ENCODE peak calls at places on chromosomes 7 and 10, in ten cellular contexts. X is AG09309, U is neural crest cell, F is nephron progenitor cell, J is cardiac fibroblast, S is lung, V is heart left ventricle, T is lower lobe of right lung, O is pancreas, G is left ventricle myocardium inferior. D is an unnamed sample.

GRCh38 chr7:98624846-98625420 is 7.8 kb downstream of the NPTX2 start:
- DNase-seq in X (no peak), U (no peak), F (no peak), J (no peak), S (no peak), V (no peak), T (no peak), O (no peak), G (no peak), D (no peak)

GRCh38 chr7:37920619-37921339 is at the start of gene EPDR1:
- DNase-seq in X (no peak), U (peak), F (peak), J (no peak), S (peak), V (peak), T (peak), O (peak), G (peak), D (peak)

GRCh38 chr7:92685146-92686042 is 95.2 kb upstream of the FAM133B start:
- DNase-seq in X (no peak), U (no peak), F (no peak), J (no peak), S (no peak), V (no peak), T (no peak), O (no peak), G (no peak), D (no peak)

GRCh38 chr7:33130184-33130583 is 820 bp downstream of the BBS9 start:
- DNase-seq in X (no peak), U (no peak), F (no peak), J (peak), S (no peak), V (no peak), T (no peak), O (no peak), G (no peak), D (no peak)

GRCh38 chr7:98641646-98642489 is 24.8 kb downstream of the NPTX2 start:
- DNase-seq in X (no peak), U (no peak), F (peak), J (peak), S (no peak), V (no peak), T (no peak), O (no peak), G (no peak), D (peak)

GRCh38 chr7:135801045-135801693 is 52.6 kb upstream of the FAM180A start:
- DNase-seq in X (peak), U (peak), F (peak), J (peak), S (no peak), V (no peak), T (no peak), O (peak), G (no peak), D (peak)

GRCh38 chr10:69097729-69098128 is 9.8 kb downstream of the SRGN start:
- DNase-seq in X (no peak), U (no peak), F (no peak), J (peak), S (no peak), V (no peak), T (no peak), O (no peak), G (no peak), D (no peak)

GRCh38 chr10:102770108-102770482 is 26.3 kb downstream of the WBP1L start:
- DNase-seq in X (no peak), U (no peak), F (no peak), J (no peak), S (no peak), V (no peak), T (no peak), O (no peak), G (no peak), D (no peak)

GRCh38 chr7:71303566-71303965 is 171.6 kb downstream of the GALNT17 start:
- DNase-seq in X (no peak), U (no peak), F (no peak), J (no peak), S (no peak), V (no peak), T (no peak), O (no peak), G (no peak), D (no peak)

GRCh38 chr7:151392002-151392401 is 17.8 kb downstream of the WDR86 start:
- DNase-seq in X (no peak), U (no peak), F (no peak), J (no peak), S (no peak), V (no peak), T (peak), O (no peak), G (no peak), D (no peak)

GRCh38 chr7:112495820-112496462 is 15.2 kb downstream of the LSMEM1 start:
- DNase-seq in X (peak), U (no peak), F (peak), J (peak), S (no peak), V (peak), T (no peak), O (peak), G (peak), D (peak)

GRCh38 chr10:103598654-103599115 is 105.2 kb downstream of the NEURL1 start:
- DNase-seq in X (peak), U (peak), F (peak), J (peak), S (peak), V (no peak), T (no peak), O (no peak), G (no peak), D (peak)

GRCh38 chr7:28408105-28408973 is 4.0 kb upstream of the CREB5 start:
- DNase-seq in X (no peak), U (peak), F (peak), J (no peak), S (peak), V (peak), T (peak), O (no peak), G (peak), D (no peak)

GRCh38 chr10:74047871-74048270 is 50.0 kb downstream of the VCL start:
- DNase-seq in X (no peak), U (no peak), F (no peak), J (peak), S (no peak), V (no peak), T (no peak), O (no peak), G (no peak), D (no peak)

GRCh38 chr7:20799566-20800377 is 13.1 kb upstream of the SP8 start:
- DNase-seq in X (no peak), U (no peak), F (no peak), J (no peak), S (no peak), V (no peak), T (no peak), O (no peak), G (no peak), D (no peak)

GRCh38 chr10:7027913-7028808 is 382.7 kb downstream of the SFMBT2 start:
- DNase-seq in X (no peak), U (no peak), F (no peak), J (peak), S (no peak), V (no peak), T (no peak), O (no peak), G (no peak), D (no peak)

GRCh38 chr10:71623986-71624291 is 95.6 kb downstream of the C10orf105 start:
- DNase-seq in X (no peak), U (no peak), F (no peak), J (no peak), S (no peak), V (no peak), T (no peak), O (no peak), G (no peak), D (no peak)

GRCh38 chr10:130191380-130191779 is 55.2 kb downstream of the GLRX3 start:
- DNase-seq in X (no peak), U (no peak), F (no peak), J (no peak), S (no peak), V (no peak), T (no peak), O (no peak), G (no peak), D (peak)

GRCh38 chr10:104317195-104318095 is 20.8 kb downstream of the ITPRIP start:
- DNase-seq in X (peak), U (no peak), F (no peak), J (peak), S (no peak), V (no peak), T (no peak), O (no peak), G (no peak), D (no peak)

GRCh38 chr10:51602326-51602725 is 97.1 kb downstream of the CSTF2T start:
- DNase-seq in X (no peak), U (no peak), F (no peak), J (peak), S (no peak), V (no peak), T (no peak), O (no peak), G (no peak), D (no peak)

GRCh38 chr10:132206377-132206745 is 19.6 kb downstream of the DPYSL4 start:
- DNase-seq in X (no peak), U (no peak), F (no peak), J (no peak), S (no peak), V (no peak), T (no peak), O (no peak), G (no peak), D (no peak)

GRCh38 chr7:36605261-36605660 is 119.0 kb downstream of the AOAH start:
- DNase-seq in X (no peak), U (no peak), F (no peak), J (no peak), S (no peak), V (no peak), T (no peak), O (no peak), G (no peak), D (no peak)

GRCh38 chr10:132396495-132397035 is 435 bp upstream of the PWWP2B start:
- DNase-seq in X (no peak), U (peak), F (peak), J (peak), S (peak), V (peak), T (peak), O (peak), G (peak), D (peak)

GRCh38 chr10:96695366-96695765 is 24.9 kb downstream of the PIK3AP1 start:
- DNase-seq in X (no peak), U (no peak), F (no peak), J (no peak), S (no peak), V (no peak), T (no peak), O (no peak), G (no peak), D (no peak)

GRCh38 chr10:105063796-105064195 is 422.7 kb downstream of the SORCS3 start:
- DNase-seq in X (no peak), U (peak), F (peak), J (peak), S (no peak), V (peak), T (no peak), O (peak), G (peak), D (peak)

GRCh38 chr7:1362301-1362700 is 97.0 kb downstream of the MICALL2 start:
- DNase-seq in X (no peak), U (no peak), F (no peak), J (no peak), S (no peak), V (peak), T (peak), O (no peak), G (no peak), D (no peak)

GRCh38 chr7:100428967-100429636 is 529 bp upstream of the MEPCE start:
- DNase-seq in X (peak), U (peak), F (peak), J (peak), S (peak), V (peak), T (peak), O (peak), G (peak), D (peak)
- TF ChIP-seq CTCF in X (no peak), U (no peak), F (no peak), J (peak), S (no peak), V (peak), T (peak), O (no peak), G (peak), D (no peak)

GRCh38 chr7:23298885-23299769 is at the start of gene MALSU1:
- DNase-seq in X (peak), U (peak), F (peak), J (peak), S (peak), V (peak), T (peak), O (peak), G (peak), D (peak)
- TF ChIP-seq CTCF in X (no peak), U (no peak), F (no peak), J (no peak), S (no peak), V (no peak), T (no peak), O (no peak), G (no peak), D (no peak)

DNA sequence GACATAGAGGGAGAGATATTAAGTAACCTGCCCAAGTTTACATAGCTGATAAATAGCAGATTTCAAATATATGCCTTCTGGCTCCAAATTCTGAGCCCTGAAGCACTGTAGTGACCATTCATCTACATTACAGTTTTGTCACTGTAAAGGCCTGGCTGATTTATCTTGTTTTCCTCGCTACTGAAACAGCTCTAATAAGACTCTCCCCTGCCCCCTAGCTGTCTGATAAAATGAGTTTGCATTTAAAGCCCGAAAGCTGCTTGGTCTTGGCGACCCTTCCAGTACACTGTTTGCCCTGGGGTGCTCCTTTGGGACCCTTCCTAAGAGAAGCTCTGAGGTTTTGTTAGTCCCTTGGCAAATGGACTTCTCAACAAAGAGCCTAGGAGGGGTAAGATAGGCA is 59.7 kb upstream of the RAB11FIP2 start:
- DNase-seq in X (no peak), U (no peak), F (no peak), J (peak), S (no peak), V (no peak), T (no peak), O (peak), G (no peak), D (peak)
- TF ChIP-seq CTCF in X (peak), U (peak), F (no peak), J (peak), S (peak), V (peak), T (peak), O (no peak), G (peak), D (peak)

GRCh38 chr7:100195222-100195621 is 17.5 kb downstream of the STAG3 start:
- DNase-seq in X (no peak), U (no peak), F (no peak), J (no peak), S (no peak), V (no peak), T (no peak), O (no peak), G (no peak), D (no peak)

GRCh38 chr7:100192951-100193350 is 15.2 kb downstream of the STAG3 start:
- DNase-seq in X (no peak), U (no peak), F (no peak), J (no peak), S (no peak), V (no peak), T (no peak), O (no peak), G (no peak), D (no peak)

GRCh38 chr7:100191775-100192174 is 14.1 kb downstream of the STAG3 start:
- DNase-seq in X (peak), U (no peak), F (no peak), J (peak), S (no peak), V (no peak), T (no peak), O (no peak), G (no peak), D (no peak)

GRCh38 chr7:100189061-100189460 is 11.3 kb downstream of the STAG3 start:
- DNase-seq in X (no peak), U (no peak), F (no peak), J (no peak), S (no peak), V (no peak), T (no peak), O (no peak), G (no peak), D (no peak)

DNA sequence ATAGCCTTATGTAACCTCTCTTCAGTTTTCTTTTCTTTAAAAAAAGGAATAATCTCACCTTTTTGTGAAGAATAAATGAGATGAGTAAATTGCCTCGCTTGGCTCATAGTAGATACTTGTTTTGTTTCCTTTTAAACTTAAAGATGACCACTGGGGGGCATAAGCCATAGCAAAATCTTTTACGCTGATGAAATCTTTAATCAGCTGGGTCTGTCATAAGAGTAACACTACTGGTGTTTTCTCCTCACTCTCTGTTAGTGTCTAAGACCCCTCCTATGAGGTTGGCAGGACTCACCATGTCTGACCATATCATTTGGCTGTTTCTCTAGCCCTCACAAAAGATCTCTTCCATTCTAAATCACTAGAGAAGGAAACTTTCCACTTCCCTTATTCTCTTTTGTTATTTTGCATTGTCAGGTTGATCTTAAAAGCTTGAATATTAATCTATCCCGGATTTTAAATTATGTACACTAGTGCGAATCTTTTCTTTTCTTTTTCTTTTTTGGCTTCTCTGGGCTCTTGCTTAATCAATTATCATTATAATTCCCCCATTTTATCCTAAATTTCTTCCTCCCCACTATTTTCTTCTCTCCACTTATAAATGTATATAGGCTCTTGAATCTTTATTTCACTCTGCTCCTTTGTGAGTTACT is 12.5 kb downstream of the STAG3 start:
- DNase-seq in X (no peak), U (no peak), F (no peak), J (peak), S (no peak), V (no peak), T (no peak), O (no peak), G (no peak), D (peak)
- TF ChIP-seq CTCF in X (peak), U (peak), F (no peak), J (peak), S (no peak), V (no peak), T (peak), O (no peak), G (peak), D (peak)

DNA sequence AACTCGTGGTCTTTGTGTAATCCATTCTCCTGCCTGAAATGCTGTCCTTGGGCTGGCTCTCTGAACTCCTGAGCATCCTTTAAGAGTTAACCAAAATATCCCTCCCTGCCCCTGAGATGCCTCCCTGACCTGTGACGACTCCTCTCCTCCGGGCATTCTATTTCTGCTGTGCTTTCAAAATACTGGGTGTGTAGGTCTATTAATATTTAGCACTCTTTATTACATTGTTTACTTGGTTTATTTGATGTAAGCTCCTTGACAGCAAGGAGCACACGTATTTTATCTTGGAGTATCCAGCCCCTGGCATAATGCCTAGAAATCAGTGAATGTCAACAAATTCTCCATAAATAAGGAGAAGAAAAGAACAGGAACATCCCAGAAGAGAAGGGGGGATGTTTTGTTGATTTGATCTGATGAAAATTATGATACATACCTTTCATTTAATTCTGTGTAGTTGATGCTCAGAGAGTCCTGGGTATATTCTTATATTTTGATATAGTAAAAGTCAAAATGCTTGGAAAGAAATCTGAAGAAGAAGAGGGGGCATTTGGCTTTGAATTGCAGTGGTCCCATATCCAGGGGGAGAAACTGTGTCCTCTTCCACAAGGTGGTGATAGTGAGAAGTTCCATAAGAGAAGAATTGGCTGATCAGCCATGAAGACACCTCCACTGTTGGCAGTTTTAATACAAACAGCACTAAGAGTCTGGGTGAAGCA is 107.7 kb upstream of the MPP7 start:
- DNase-seq in X (no peak), U (no peak), F (no peak), J (peak), S (no peak), V (no peak), T (no peak), O (no peak), G (no peak), D (no peak)
- TF ChIP-seq CTCF in X (peak), U (peak), F (no peak), J (peak), S (no peak), V (no peak), T (no peak), O (no peak), G (no peak), D (peak)

DNA sequence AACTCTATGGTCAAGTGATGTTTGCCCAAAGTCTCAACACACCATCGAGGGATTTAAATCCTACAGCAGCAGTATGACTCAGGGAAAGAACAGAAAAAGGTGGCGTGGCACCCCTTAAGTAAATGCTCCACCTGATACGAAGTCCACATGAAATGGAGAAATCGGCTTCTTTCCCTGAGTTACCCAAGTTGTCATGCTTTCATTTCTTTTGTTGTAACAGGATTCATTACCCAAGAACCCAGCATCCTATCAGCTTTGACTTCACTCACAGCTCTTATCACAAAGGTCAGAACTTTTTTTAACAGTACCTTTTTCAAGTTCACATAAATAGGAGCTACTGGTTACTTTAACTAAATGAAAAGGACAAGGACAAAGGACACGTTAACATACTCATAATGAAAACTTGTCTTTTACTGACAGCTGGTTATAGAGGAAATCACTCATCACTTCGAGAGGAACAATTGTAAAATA is 219.8 kb upstream of the FRMD4A start:
- DNase-seq in X (no peak), U (no peak), F (no peak), J (no peak), S (no peak), V (no peak), T (no peak), O (no peak), G (no peak), D (no peak)
- TF ChIP-seq CTCF in X (no peak), U (no peak), F (no peak), J (no peak), S (no peak), V (no peak), T (no peak), O (no peak), G (no peak), D (no peak)

GRCh38 chr10:85535926-85536325 is 830.7 kb downstream of the GRID1 start:
- DNase-seq in X (no peak), U (no peak), F (no peak), J (no peak), S (no peak), V (no peak), T (no peak), O (no peak), G (no peak), D (no peak)
- TF ChIP-seq CTCF in X (no peak), U (no peak), F (no peak), J (no peak), S (no peak), V (no peak), T (no peak), O (no peak), G (no peak), D (no peak)

DNA sequence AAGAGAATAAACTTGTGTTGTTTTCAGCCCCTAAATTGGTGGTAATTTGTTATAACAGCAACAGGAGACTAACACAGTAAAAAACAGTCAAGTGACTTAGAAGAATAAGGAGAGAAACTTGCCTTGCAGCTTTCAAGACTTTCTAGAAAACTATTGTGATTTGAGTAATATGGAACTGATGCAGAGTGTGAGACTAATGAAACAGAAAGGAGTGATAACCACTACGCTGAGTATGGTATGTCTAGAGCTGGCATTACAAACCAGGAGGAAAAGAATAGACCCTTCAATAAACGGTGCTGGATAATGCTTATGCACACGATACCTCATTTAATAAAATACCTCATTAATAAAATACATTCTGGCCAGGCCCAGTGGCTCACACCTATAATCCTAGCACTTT is 99.9 kb downstream of the CREM start:
- DNase-seq in X (no peak), U (no peak), F (no peak), J (no peak), S (no peak), V (no peak), T (no peak), O (no peak), G (no peak), D (no peak)
- TF ChIP-seq CTCF in X (no peak), U (no peak), F (no peak), J (no peak), S (no peak), V (no peak), T (no peak), O (no peak), G (no peak), D (no peak)